ENCODE peak calls at places on chromosome 11, in four cellular contexts. H is stomach, K is HL-60, O is GM23338. F is an unnamed sample.

GRCh38 chr11:75557649-75558494 is 4.2 kb upstream of the SERPINH1 start:
- DNase-seq in H (no peak), K (no peak), O (no peak), F (no peak)

GRCh38 chr11:99371257-99371656 is 350.5 kb downstream of the CNTN5 start:
- DNase-seq in K (no peak), O (no peak), H (no peak), F (no peak)

GRCh38 chr11:75435571-75435925 is 2.5 kb upstream of the KLHL35 start:
- DNase-seq in O (no peak), K (no peak), H (no peak), F (no peak)

GRCh38 chr11:6737872-6738466 is 33.8 kb downstream of the OR2AG2 start:
- DNase-seq in K (peak; percentile 61), H (peak; percentile 65), O (peak; percentile 80), F (no peak)

GRCh38 chr11:130979386-130979972 is 63.2 kb upstream of the SNX19 start:
- DNase-seq in H (no peak), K (no peak), O (peak; percentile 82), F (no peak)

GRCh38 chr11:67646535-67647336 is 3.8 kb downstream of the ACY3 start:
- DNase-seq in H (no peak), K (peak; percentile 91), O (no peak), F (peak; percentile 76)

GRCh38 chr11:44611687-44612437 is 46.4 kb downstream of the CD82 start:
- DNase-seq in K (peak; percentile 51), H (no peak), O (no peak), F (no peak)

GRCh38 chr11:103397369-103397768 is 288.1 kb downstream of the DYNC2H1 start:
- DNase-seq in K (no peak), H (no peak), O (no peak), F (no peak)

GRCh38 chr11:2987881-2988280 is 4.2 kb downstream of the NAP1L4 start:
- DNase-seq in H (no peak), O (no peak), K (no peak), F (no peak)

GRCh38 chr11:119912214-119912613 is 183.2 kb upstream of the NECTIN1 start:
- DNase-seq in K (no peak), H (no peak), O (no peak), F (no peak)

GRCh38 chr11:62411524-62411923 is 7.3 kb upstream of the SCGB1A1 start:
- DNase-seq in O (no peak), K (no peak), H (no peak), F (no peak)

GRCh38 chr11:5367461-5368074 is 16.0 kb upstream of the OR51M1 start:
- DNase-seq in O (no peak), H (no peak), K (no peak), F (no peak)

GRCh38 chr11:108538022-108538424 is 39.8 kb upstream of the POGLUT3 start:
- DNase-seq in K (no peak), H (peak; percentile 63), O (no peak), F (no peak)
- TF ChIP-seq POLR2AphosphoS5 in K (no peak), H (peak; percentile 80), O (no peak), F (no peak)

GRCh38 chr11:57499983-57500461 is 15.5 kb downstream of the SLC43A1 start:
- DNase-seq in O (no peak), K (no peak), H (no peak), F (no peak)
- H3K4me3 ChIP-seq in O (peak overlapping the region; percentile 42), K (no peak overlapping the region), H (peak overlapping the region; percentile 27), F (peak overlapping the region; percentile 39)

DNA sequence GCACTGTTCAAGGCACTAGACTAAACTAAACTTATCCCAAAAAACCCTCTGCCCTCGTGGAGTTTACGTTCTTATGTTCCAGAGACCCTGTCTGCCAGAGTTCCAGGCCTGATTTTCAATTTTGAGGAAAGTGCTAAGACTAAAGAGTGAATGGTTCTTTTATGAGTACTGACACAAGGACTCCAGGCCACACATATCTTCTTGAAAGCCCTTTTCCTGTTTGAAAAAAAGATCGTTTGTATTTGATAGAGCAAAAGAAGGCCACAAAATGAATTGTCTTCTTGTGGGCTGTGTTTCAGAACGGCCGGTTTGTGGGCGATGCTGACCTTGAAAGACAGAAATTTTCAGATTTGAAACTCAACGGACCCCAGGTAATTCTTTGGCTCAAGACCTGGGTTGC is 32.1 kb downstream of the CTNND1 start:
- DNase-seq in H (no peak), K (no peak), O (no peak), F (no peak)
- H3K27ac ChIP-seq in H (peak overlapping the region; percentile 76), K (peak overlapping the region; percentile 50), O (peak overlapping the region; percentile 77), F (peak overlapping the region; percentile 75)

GRCh38 chr11:93543292-93543977 is at the start of gene SMCO4:
- DNase-seq in O (peak; percentile 95), K (peak; percentile 87), H (peak; percentile 86), F (peak; percentile 89)
- TF ChIP-seq POLR2AphosphoS5 in O (peak; percentile 22), K (no peak), H (peak; percentile 61), F (no peak)

DNA sequence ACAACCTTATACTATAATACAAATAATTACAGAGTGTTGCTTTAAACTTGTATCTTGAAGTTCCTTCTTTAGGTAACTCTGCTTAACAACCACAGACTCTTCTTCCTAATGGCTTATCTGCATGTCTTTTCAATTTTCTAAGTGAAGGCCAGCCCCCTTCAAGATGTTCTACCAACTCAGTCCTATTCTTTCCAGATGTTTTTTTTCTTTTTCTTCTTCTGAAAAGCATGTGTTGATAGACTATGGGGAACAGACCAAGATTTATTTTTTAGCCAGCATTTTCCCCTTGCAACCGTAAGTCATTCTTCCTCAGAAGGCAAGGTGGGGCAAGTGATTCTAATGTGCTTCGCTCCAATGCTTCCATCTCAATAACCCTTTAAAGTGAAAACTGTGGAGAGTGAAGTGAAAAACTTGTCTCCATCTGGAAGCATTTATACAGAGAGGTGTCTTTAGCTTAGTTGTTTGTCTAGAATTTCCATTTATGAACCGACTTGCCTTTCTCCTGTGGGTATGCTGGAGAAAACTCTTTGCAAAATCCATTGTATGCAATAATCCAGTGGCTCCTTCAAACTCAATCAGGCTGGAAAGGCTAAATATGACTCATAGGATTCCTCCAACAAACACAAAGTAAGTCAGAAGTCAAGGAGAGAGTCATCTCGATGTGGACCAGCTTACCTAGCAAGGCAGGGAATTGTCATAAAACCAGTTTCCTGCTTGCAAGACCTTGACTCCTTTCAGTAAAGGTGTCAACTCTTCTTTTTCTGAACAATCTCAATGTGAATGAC is 83.8 kb downstream of the MAML2 start:
- DNase-seq in O (no peak), H (no peak), K (no peak), F (no peak)
- H3K4me3 ChIP-seq in O (no peak overlapping the region), H (no peak overlapping the region), K (no peak overlapping the region), F (no peak overlapping the region)

DNA sequence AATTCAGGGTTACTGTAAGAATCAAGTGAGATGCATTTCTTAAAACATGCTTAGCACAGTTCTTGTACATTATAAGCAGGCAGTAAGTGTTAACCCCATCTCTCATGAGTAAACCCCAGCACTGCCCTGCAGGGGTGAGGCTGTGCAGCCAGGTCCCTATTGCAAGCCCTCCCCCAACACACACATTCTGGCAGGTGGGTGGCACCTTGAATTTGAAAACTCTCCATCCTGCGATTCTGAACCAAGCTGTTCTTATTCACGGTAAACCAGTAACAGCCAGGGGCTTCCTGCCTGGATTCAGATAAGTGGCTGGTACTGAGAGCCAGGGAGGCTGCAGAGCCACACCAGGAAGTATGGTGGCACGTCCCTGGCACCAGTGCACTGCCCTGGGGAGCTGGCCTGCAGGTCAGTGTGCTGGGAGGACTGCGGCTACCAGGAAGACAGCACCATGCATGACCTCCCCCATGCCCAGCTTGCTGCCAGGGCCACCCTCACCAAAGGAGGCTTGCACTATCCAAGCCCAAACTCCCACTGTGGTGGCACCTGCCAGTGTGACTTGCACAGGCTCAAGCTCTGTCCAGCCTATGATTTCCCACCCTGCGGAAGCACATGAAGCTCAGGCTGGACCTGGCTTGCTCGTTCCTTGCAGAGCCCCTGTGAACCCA is 88.0 kb downstream of the MICAL2 start:
- DNase-seq in H (peak; percentile 46), K (no peak), O (no peak), F (peak; percentile 68)
- H3K27ac ChIP-seq in H (peak overlapping the region; percentile 79), K (no peak overlapping the region), O (no peak overlapping the region), F (no peak overlapping the region)

DNA sequence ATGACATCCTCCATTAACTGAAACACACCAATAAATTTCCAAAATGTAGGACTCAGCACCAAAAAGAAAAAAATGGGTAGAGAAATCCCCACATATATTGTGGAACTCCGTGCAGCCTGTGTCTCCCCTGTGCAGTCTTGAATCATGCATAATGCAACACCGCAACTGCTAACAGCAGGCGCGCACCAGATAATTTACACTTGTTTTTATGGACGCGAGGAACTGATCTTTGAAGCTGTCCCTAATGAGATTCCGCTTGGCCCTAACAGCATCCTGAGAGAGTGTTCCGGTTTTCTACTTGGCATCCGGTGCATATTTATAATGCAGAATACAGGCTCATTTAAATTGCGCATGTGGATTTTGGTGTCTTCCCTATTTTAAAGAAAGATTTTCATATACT is 21.2 kb downstream of the MPPED2 start:
- DNase-seq in K (no peak), O (no peak), H (no peak), F (no peak)
- TF ChIP-seq POLR2AphosphoS5 in K (no peak), O (no peak), H (no peak), F (no peak)

DNA sequence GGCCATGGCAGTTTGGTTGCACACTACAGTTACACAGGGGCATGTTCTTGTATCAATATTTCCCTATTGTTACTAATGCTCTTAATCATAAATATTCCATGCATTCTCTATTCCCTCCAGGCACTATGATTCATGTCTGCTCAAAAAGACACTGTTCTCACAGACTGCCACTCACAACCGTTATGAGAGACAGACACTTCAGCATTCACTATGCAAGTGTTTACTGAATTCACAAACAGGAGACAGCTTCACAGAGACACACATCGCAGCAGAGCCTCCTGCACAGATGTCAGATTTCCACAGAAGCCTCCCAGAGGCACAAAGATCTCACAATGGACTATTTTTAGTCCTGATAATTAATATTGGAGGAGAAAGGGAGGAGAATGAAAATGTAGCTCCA is 930.4 kb downstream of the OPCML start:
- DNase-seq in O (no peak), K (no peak), H (no peak), F (no peak)
- H3K4me3 ChIP-seq in O (no peak overlapping the region), K (no peak overlapping the region), H (no peak overlapping the region), F (no peak overlapping the region)

F was measured in suprapubic skin.